ENCODE peak calls at places on chromosomes 2 and 18, in seven cellular contexts. One of them, this sample, is unnamed.

GRCh38 chr2:121634354-121635307 is 14.6 kb downstream of the CLASP1 start:
- DNase-seq in right cardiac atrium: no peak
- DNase-seq in activated CD4-positive, alpha-beta memory T cell treated with anti-CD3 and anti-CD28 coated beads, Interleukin-2, amount 10 ng/mL, durations not matched to agents 7 days and 5 days: no peak
- DNase-seq in NCI-H1436: no peak
- DNase-seq in effector CD4-positive, alpha-beta T cell: no peak
- DNase-seq in HTR-8/SVneo: peak; percentile 29
- DNase-seq in hippocampal formation: no peak
- DNase-seq in this sample: peak; percentile 36

GRCh38 chr2:22020101-22020742 is 896.5 kb downstream of the TDRD15 start:
- DNase-seq in right cardiac atrium: no peak
- DNase-seq in activated CD4-positive, alpha-beta memory T cell treated with anti-CD3 and anti-CD28 coated beads, Interleukin-2, amount 10 ng/mL, durations not matched to agents 7 days and 5 days: no peak
- DNase-seq in NCI-H1436: no peak
- DNase-seq in effector CD4-positive, alpha-beta T cell: no peak
- DNase-seq in HTR-8/SVneo: no peak
- DNase-seq in hippocampal formation: no peak
- DNase-seq in this sample: no peak

GRCh38 chr2:234406085-234406484 is 90.8 kb downstream of the ARL4C start:
- DNase-seq in right cardiac atrium: no peak
- DNase-seq in activated CD4-positive, alpha-beta memory T cell treated with anti-CD3 and anti-CD28 coated beads, Interleukin-2, amount 10 ng/mL, durations not matched to agents 7 days and 5 days: no peak
- DNase-seq in NCI-H1436: no peak
- DNase-seq in effector CD4-positive, alpha-beta T cell: no peak
- DNase-seq in HTR-8/SVneo: no peak
- DNase-seq in hippocampal formation: no peak
- DNase-seq in this sample: no peak

GRCh38 chr2:104332733-104333132 is 521.2 kb upstream of the POU3F3 start:
- DNase-seq in right cardiac atrium: no peak
- DNase-seq in activated CD4-positive, alpha-beta memory T cell treated with anti-CD3 and anti-CD28 coated beads, Interleukin-2, amount 10 ng/mL, durations not matched to agents 7 days and 5 days: no peak
- DNase-seq in NCI-H1436: no peak
- DNase-seq in effector CD4-positive, alpha-beta T cell: no peak
- DNase-seq in HTR-8/SVneo: no peak
- DNase-seq in hippocampal formation: no peak
- DNase-seq in this sample: no peak

GRCh38 chr2:17309741-17310339 is 208.4 kb downstream of the RAD51AP2 start:
- DNase-seq in right cardiac atrium: peak; percentile 12
- DNase-seq in activated CD4-positive, alpha-beta memory T cell treated with anti-CD3 and anti-CD28 coated beads, Interleukin-2, amount 10 ng/mL, durations not matched to agents 7 days and 5 days: no peak
- DNase-seq in NCI-H1436: peak; percentile 78
- DNase-seq in effector CD4-positive, alpha-beta T cell: no peak
- DNase-seq in HTR-8/SVneo: peak; percentile 5
- DNase-seq in hippocampal formation: no peak
- DNase-seq in this sample: peak; percentile 20

GRCh38 chr2:57877811-57878572 is 168.6 kb upstream of the VRK2 start:
- DNase-seq in right cardiac atrium: no peak
- DNase-seq in activated CD4-positive, alpha-beta memory T cell treated with anti-CD3 and anti-CD28 coated beads, Interleukin-2, amount 10 ng/mL, durations not matched to agents 7 days and 5 days: no peak
- DNase-seq in NCI-H1436: peak; percentile 77
- DNase-seq in effector CD4-positive, alpha-beta T cell: no peak
- DNase-seq in HTR-8/SVneo: no peak
- DNase-seq in hippocampal formation: peak; percentile 11
- DNase-seq in this sample: no peak

GRCh38 chr2:172101707-172102158 is 967 bp downstream of the DLX2 start:
- DNase-seq in right cardiac atrium: no peak
- DNase-seq in activated CD4-positive, alpha-beta memory T cell treated with anti-CD3 and anti-CD28 coated beads, Interleukin-2, amount 10 ng/mL, durations not matched to agents 7 days and 5 days: no peak
- DNase-seq in NCI-H1436: no peak
- DNase-seq in effector CD4-positive, alpha-beta T cell: no peak
- DNase-seq in HTR-8/SVneo: no peak
- DNase-seq in hippocampal formation: no peak
- DNase-seq in this sample: peak; percentile 28

GRCh38 chr2:167335627-167336026 is 447.3 kb downstream of the XIRP2 start:
- DNase-seq in right cardiac atrium: no peak
- DNase-seq in activated CD4-positive, alpha-beta memory T cell treated with anti-CD3 and anti-CD28 coated beads, Interleukin-2, amount 10 ng/mL, durations not matched to agents 7 days and 5 days: no peak
- DNase-seq in NCI-H1436: no peak
- DNase-seq in effector CD4-positive, alpha-beta T cell: no peak
- DNase-seq in HTR-8/SVneo: no peak
- DNase-seq in hippocampal formation: no peak
- DNase-seq in this sample: no peak

GRCh38 chr2:234488913-234489451 is 7.9 kb downstream of the ARL4C start:
- DNase-seq in right cardiac atrium: no peak
- DNase-seq in activated CD4-positive, alpha-beta memory T cell treated with anti-CD3 and anti-CD28 coated beads, Interleukin-2, amount 10 ng/mL, durations not matched to agents 7 days and 5 days: peak; percentile 87
- DNase-seq in NCI-H1436: no peak
- DNase-seq in effector CD4-positive, alpha-beta T cell: peak; percentile 76
- DNase-seq in HTR-8/SVneo: no peak
- DNase-seq in hippocampal formation: no peak
- DNase-seq in this sample: peak; percentile 91

GRCh38 chr18:8982416-8983183 is 119.9 kb upstream of the NDUFV2 start:
- DNase-seq in right cardiac atrium: no peak
- DNase-seq in activated CD4-positive, alpha-beta memory T cell treated with anti-CD3 and anti-CD28 coated beads, Interleukin-2, amount 10 ng/mL, durations not matched to agents 7 days and 5 days: no peak
- DNase-seq in NCI-H1436: peak; percentile 16
- DNase-seq in effector CD4-positive, alpha-beta T cell: no peak
- DNase-seq in HTR-8/SVneo: peak; percentile 54
- DNase-seq in hippocampal formation: no peak
- DNase-seq in this sample: peak; percentile 49

GRCh38 chr18:74342416-74343043 is 26.9 kb downstream of the C18orf63 start:
- DNase-seq in right cardiac atrium: no peak
- DNase-seq in activated CD4-positive, alpha-beta memory T cell treated with anti-CD3 and anti-CD28 coated beads, Interleukin-2, amount 10 ng/mL, durations not matched to agents 7 days and 5 days: no peak
- DNase-seq in NCI-H1436: peak; percentile 3
- DNase-seq in effector CD4-positive, alpha-beta T cell: peak; percentile 9
- DNase-seq in HTR-8/SVneo: no peak
- DNase-seq in hippocampal formation: no peak
- DNase-seq in this sample: peak; percentile 58

GRCh38 chr2:54207666-54208195 is 48.3 kb downstream of the TSPYL6 start:
- DNase-seq in right cardiac atrium: no peak
- DNase-seq in activated CD4-positive, alpha-beta memory T cell treated with anti-CD3 and anti-CD28 coated beads, Interleukin-2, amount 10 ng/mL, durations not matched to agents 7 days and 5 days: no peak
- DNase-seq in NCI-H1436: no peak
- DNase-seq in effector CD4-positive, alpha-beta T cell: no peak
- DNase-seq in HTR-8/SVneo: no peak
- DNase-seq in hippocampal formation: no peak
- DNase-seq in this sample: no peak

GRCh38 chr2:12733846-12734245 is 17.1 kb downstream of the TRIB2 start:
- DNase-seq in right cardiac atrium: peak; percentile 46
- DNase-seq in activated CD4-positive, alpha-beta memory T cell treated with anti-CD3 and anti-CD28 coated beads, Interleukin-2, amount 10 ng/mL, durations not matched to agents 7 days and 5 days: no peak
- DNase-seq in NCI-H1436: no peak
- DNase-seq in effector CD4-positive, alpha-beta T cell: no peak
- DNase-seq in HTR-8/SVneo: no peak
- DNase-seq in hippocampal formation: no peak
- DNase-seq in this sample: no peak

GRCh38 chr2:239386001-239386670 is 14.7 kb downstream of the HDAC4 start:
- DNase-seq in right cardiac atrium: no peak
- DNase-seq in activated CD4-positive, alpha-beta memory T cell treated with anti-CD3 and anti-CD28 coated beads, Interleukin-2, amount 10 ng/mL, durations not matched to agents 7 days and 5 days: no peak
- DNase-seq in NCI-H1436: no peak
- DNase-seq in effector CD4-positive, alpha-beta T cell: no peak
- DNase-seq in HTR-8/SVneo: no peak
- DNase-seq in hippocampal formation: no peak
- DNase-seq in this sample: no peak

GRCh38 chr2:162261032-162261945 is 18.0 kb upstream of the FAP start:
- DNase-seq in right cardiac atrium: peak; percentile 57
- DNase-seq in activated CD4-positive, alpha-beta memory T cell treated with anti-CD3 and anti-CD28 coated beads, Interleukin-2, amount 10 ng/mL, durations not matched to agents 7 days and 5 days: peak; percentile 17
- DNase-seq in NCI-H1436: no peak
- DNase-seq in effector CD4-positive, alpha-beta T cell: no peak
- DNase-seq in HTR-8/SVneo: no peak
- DNase-seq in hippocampal formation: no peak
- DNase-seq in this sample: peak; percentile 33

GRCh38 chr2:37378411-37378810 is 34.0 kb downstream of the QPCT start:
- DNase-seq in right cardiac atrium: no peak
- DNase-seq in activated CD4-positive, alpha-beta memory T cell treated with anti-CD3 and anti-CD28 coated beads, Interleukin-2, amount 10 ng/mL, durations not matched to agents 7 days and 5 days: no peak
- DNase-seq in NCI-H1436: no peak
- DNase-seq in effector CD4-positive, alpha-beta T cell: no peak
- DNase-seq in HTR-8/SVneo: peak; percentile 61
- DNase-seq in hippocampal formation: no peak
- DNase-seq in this sample: no peak

GRCh38 chr2:1187189-1187588 is 226.1 kb upstream of the TPO start:
- DNase-seq in right cardiac atrium: no peak
- DNase-seq in activated CD4-positive, alpha-beta memory T cell treated with anti-CD3 and anti-CD28 coated beads, Interleukin-2, amount 10 ng/mL, durations not matched to agents 7 days and 5 days: no peak
- DNase-seq in NCI-H1436: no peak
- DNase-seq in effector CD4-positive, alpha-beta T cell: no peak
- DNase-seq in HTR-8/SVneo: no peak
- DNase-seq in hippocampal formation: no peak
- DNase-seq in this sample: no peak

GRCh38 chr2:118738524-118739308 is 108.7 kb downstream of the EN1 start:
- DNase-seq in right cardiac atrium: no peak
- DNase-seq in activated CD4-positive, alpha-beta memory T cell treated with anti-CD3 and anti-CD28 coated beads, Interleukin-2, amount 10 ng/mL, durations not matched to agents 7 days and 5 days: no peak
- DNase-seq in NCI-H1436: no peak
- DNase-seq in effector CD4-positive, alpha-beta T cell: no peak
- DNase-seq in HTR-8/SVneo: peak; percentile 31
- DNase-seq in hippocampal formation: no peak
- DNase-seq in this sample: no peak

GRCh38 chr2:144140896-144141295 is 379.0 kb downstream of the ZEB2 start:
- DNase-seq in right cardiac atrium: no peak
- DNase-seq in activated CD4-positive, alpha-beta memory T cell treated with anti-CD3 and anti-CD28 coated beads, Interleukin-2, amount 10 ng/mL, durations not matched to agents 7 days and 5 days: no peak
- DNase-seq in NCI-H1436: no peak
- DNase-seq in effector CD4-positive, alpha-beta T cell: no peak
- DNase-seq in HTR-8/SVneo: no peak
- DNase-seq in hippocampal formation: no peak
- DNase-seq in this sample: no peak

GRCh38 chr18:48441405-48441881 is 32.3 kb upstream of the ZBTB7C start:
- DNase-seq in right cardiac atrium: peak; percentile 77
- DNase-seq in activated CD4-positive, alpha-beta memory T cell treated with anti-CD3 and anti-CD28 coated beads, Interleukin-2, amount 10 ng/mL, durations not matched to agents 7 days and 5 days: no peak
- DNase-seq in NCI-H1436: no peak
- DNase-seq in effector CD4-positive, alpha-beta T cell: no peak
- DNase-seq in HTR-8/SVneo: no peak
- DNase-seq in hippocampal formation: no peak
- DNase-seq in this sample: no peak

GRCh38 chr18:76328145-76328544 is 166.9 kb downstream of the ZNF516 start:
- DNase-seq in right cardiac atrium: no peak
- DNase-seq in activated CD4-positive, alpha-beta memory T cell treated with anti-CD3 and anti-CD28 coated beads, Interleukin-2, amount 10 ng/mL, durations not matched to agents 7 days and 5 days: no peak
- DNase-seq in NCI-H1436: no peak
- DNase-seq in effector CD4-positive, alpha-beta T cell: no peak
- DNase-seq in HTR-8/SVneo: no peak
- DNase-seq in hippocampal formation: no peak
- DNase-seq in this sample: no peak

GRCh38 chr2:239856620-239857285 is 168.4 kb downstream of the NDUFA10 start:
- DNase-seq in right cardiac atrium: no peak
- DNase-seq in activated CD4-positive, alpha-beta memory T cell treated with anti-CD3 and anti-CD28 coated beads, Interleukin-2, amount 10 ng/mL, durations not matched to agents 7 days and 5 days: peak; percentile 7
- DNase-seq in NCI-H1436: no peak
- DNase-seq in effector CD4-positive, alpha-beta T cell: no peak
- DNase-seq in HTR-8/SVneo: no peak
- DNase-seq in hippocampal formation: no peak
- DNase-seq in this sample: peak; percentile 15

GRCh38 chr2:227932403-227932802 is 61.0 kb downstream of the DAW1 start:
- DNase-seq in right cardiac atrium: no peak
- DNase-seq in activated CD4-positive, alpha-beta memory T cell treated with anti-CD3 and anti-CD28 coated beads, Interleukin-2, amount 10 ng/mL, durations not matched to agents 7 days and 5 days: no peak
- DNase-seq in NCI-H1436: no peak
- DNase-seq in effector CD4-positive, alpha-beta T cell: no peak
- DNase-seq in HTR-8/SVneo: no peak
- DNase-seq in hippocampal formation: no peak
- DNase-seq in this sample: no peak

GRCh38 chr2:30979822-30980245 is 158.4 kb downstream of the GALNT14 start:
- DNase-seq in right cardiac atrium: peak; percentile 28
- DNase-seq in activated CD4-positive, alpha-beta memory T cell treated with anti-CD3 and anti-CD28 coated beads, Interleukin-2, amount 10 ng/mL, durations not matched to agents 7 days and 5 days: no peak
- DNase-seq in NCI-H1436: no peak
- DNase-seq in effector CD4-positive, alpha-beta T cell: no peak
- DNase-seq in HTR-8/SVneo: peak; percentile 33
- DNase-seq in hippocampal formation: no peak
- DNase-seq in this sample: no peak